ENCODE peak calls at places on chromosomes 6 and 20, in five cellular contexts. N is SJSA1, G is left colon, Y is ureter, I is AG04450. D is an unnamed sample.
A peak's percentile ranks its signal among the peaks of the same experiment; 100 is the strongest.

GRCh38 chr6:132663661-132664060 is 4.7 kb upstream of the TAAR1 start:
- DNase-seq in N (no peak), G (no peak), Y (no peak), I (no peak), D (no peak)

GRCh38 chr6:36980876-36981619 is 4.9 kb downstream of the MTCH1 start:
- DNase-seq in N (no peak), G (no peak), Y (no peak), I (no peak), D (no peak)

GRCh38 chr6:135267085-135267484 is 86.0 kb downstream of the MYB start:
- DNase-seq in N (no peak), G (no peak), Y (no peak), I (no peak), D (no peak)

GRCh38 chr20:41136695-41137411 is 490 bp upstream of the PLCG1 start:
- DNase-seq in N (peak; percentile 96), G (peak; percentile 94), Y (peak; percentile 91), I (peak; percentile 32), D (no peak)

GRCh38 chr6:63742060-63742459 is 106.5 kb downstream of the PHF3 start:
- DNase-seq in N (no peak), G (no peak), Y (no peak), I (no peak), D (no peak)

GRCh38 chr6:2744206-2744771 is 6.4 kb downstream of the MYLK4 start:
- DNase-seq in N (no peak), G (no peak), Y (no peak), I (no peak), D (peak; percentile 77)

GRCh38 chr6:315921-316752 is 23.9 kb downstream of the DUSP22 start:
- DNase-seq in N (no peak), G (no peak), Y (no peak), I (no peak), D (no peak)

GRCh38 chr20:12453711-12454110 is 536.0 kb downstream of the BTBD3 start:
- DNase-seq in N (no peak), G (no peak), Y (no peak), I (no peak), D (no peak)

GRCh38 chr6:29647927-29648642 is 8.8 kb upstream of the MOG start:
- DNase-seq in N (no peak), G (no peak), Y (no peak), I (no peak), D (no peak)

GRCh38 chr6:20575125-20575524 is 40.9 kb downstream of the CDKAL1 start:
- DNase-seq in N (no peak), G (peak; percentile 11), Y (no peak), I (no peak), D (no peak)

GRCh38 chr6:169969372-169970099 is 218.1 kb downstream of the ERMARD start:
- DNase-seq in N (no peak), G (no peak), Y (no peak), I (no peak), D (no peak)

GRCh38 chr6:109236140-109237081 is 141.1 kb downstream of the CEP57L1 start:
- DNase-seq in N (no peak), G (peak; percentile 55), Y (no peak), I (no peak), D (peak; percentile 13)

GRCh38 chr6:89934685-89935366 is 40.6 kb downstream of the GJA10 start:
- DNase-seq in N (no peak), G (no peak), Y (no peak), I (no peak), D (no peak)

GRCh38 chr6:138897031-138897430 is 91.0 kb downstream of the REPS1 start:
- DNase-seq in N (no peak), G (no peak), Y (no peak), I (no peak), D (no peak)

GRCh38 chr20:32474009-32474716 is 111.0 kb downstream of the NOL4L start:
- DNase-seq in N (no peak), G (no peak), Y (no peak), I (no peak), D (no peak)

GRCh38 chr20:21125849-21126840 is at the start of gene KIZ:
- DNase-seq in N (peak; percentile 84), G (peak; percentile 98), Y (peak; percentile 97), I (peak; percentile 86), D (peak; percentile 85)

GRCh38 chr6:45590751-45591184 is 213.0 kb upstream of the SUPT3H start:
- DNase-seq in N (peak; percentile 28), G (no peak), Y (no peak), I (no peak), D (no peak)